ENCODE peak calls at places on chromosomes 7 and 10, in four cellular contexts. H is A673; K is CD8-positive, alpha-beta T cell; S is osteoblast. M is an unnamed sample.

GRCh38 chr10:20085115-20085514 is 268.9 kb downstream of the PLXDC2 start:
- DNase-seq in H (no peak), S (no peak), K (no peak), M (no peak)

GRCh38 chr10:131146790-131147189 is 164.7 kb downstream of the TCERG1L start:
- DNase-seq in S (no peak), H (no peak), K (no peak), M (no peak)

GRCh38 chr10:127577376-127577775 is 28.3 kb downstream of the NPS start:
- DNase-seq in K (no peak), S (no peak), H (peak; percentile 59), M (no peak)

GRCh38 chr7:92939793-92940360 is 103.5 kb upstream of the CDK6 start:
- DNase-seq in S (no peak), H (no peak), K (no peak), M (no peak)

GRCh38 chr7:118214051-118214832 is 10.3 kb upstream of the ANKRD7 start:
- DNase-seq in S (peak; percentile 96), H (peak; percentile 92), K (peak; percentile 81), M (peak; percentile 38)

GRCh38 chr10:60916025-60916424 is 28.0 kb downstream of the RHOBTB1 start:
- DNase-seq in S (no peak), K (no peak), H (peak; percentile 47), M (no peak)

GRCh38 chr7:66626236-66626957 is 2.3 kb upstream of the KCTD7 start:
- DNase-seq in K (no peak), H (no peak), S (peak; percentile 58), M (no peak)

GRCh38 chr7:148722340-148723165 is 23.9 kb downstream of the CUL1 start:
- DNase-seq in H (peak; percentile 14), K (no peak), S (no peak), M (no peak)

GRCh38 chr10:124044143-124044862 is 49.1 kb downstream of the CHST15 start:
- DNase-seq in H (no peak), K (no peak), S (no peak), M (no peak)

GRCh38 chr7:25360471-25360870 is 132.2 kb upstream of the NPVF start:
- DNase-seq in S (peak; percentile 57), H (no peak), K (no peak), M (no peak)

GRCh38 chr7:42125321-42125720 is 111.7 kb downstream of the GLI3 start:
- DNase-seq in H (no peak), K (no peak), S (no peak), M (no peak)

GRCh38 chr10:51201947-51202346 is 127.7 kb downstream of the PRKG1 start:
- DNase-seq in K (no peak), H (no peak), S (no peak), M (no peak)

GRCh38 chr7:32206987-32207386 is 136.8 kb upstream of the PDE1C start:
- DNase-seq in K (no peak), H (peak; percentile 4), S (no peak), M (no peak)

GRCh38 chr7:20624666-20625385 is 9.4 kb downstream of the ABCB5 start:
- DNase-seq in H (no peak), S (no peak), K (no peak), M (no peak)

DNA sequence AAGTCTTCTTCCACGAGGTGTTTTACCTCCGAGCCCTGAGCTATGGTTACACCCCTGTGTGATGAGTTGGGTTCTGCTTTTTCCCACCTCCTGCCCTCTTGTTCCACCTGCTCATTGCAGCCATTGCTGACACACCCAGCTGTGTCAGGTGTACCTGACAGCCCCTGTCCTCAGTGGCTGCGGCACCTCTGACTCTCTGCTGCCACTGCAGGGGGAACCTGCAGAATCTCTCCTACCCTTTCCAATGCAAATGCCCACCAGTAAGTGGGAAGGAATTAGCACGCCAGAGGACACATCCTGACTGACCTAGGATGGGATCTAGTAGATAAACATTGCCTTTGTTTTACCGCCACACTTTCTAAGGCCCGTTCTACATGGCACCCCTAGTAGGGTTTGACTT is 600.9 kb upstream of the MKI67 start:
- DNase-seq in S (no peak), K (no peak), H (no peak), M (no peak)
- H3K9me3 ChIP-seq in S (peaks cover 4% of the 10 kb centered on the region), K (no peaks in the 10 kb centered on the region), H (no peaks in the 10 kb centered on the region), M (no peaks in the 10 kb centered on the region)

GRCh38 chr10:31707578-31708411 is 220.8 kb downstream of the ARHGAP12 start:
- DNase-seq in S (peak; percentile 78), H (peak; percentile 73), K (no peak), M (no peak)

GRCh38 chr10:31708513-31708912 is 220.1 kb downstream of the ARHGAP12 start:
- DNase-seq in H (no peak), S (no peak), K (no peak), M (no peak)

GRCh38 chr10:31706921-31707571 is 221.6 kb downstream of the ARHGAP12 start:
- DNase-seq in S (no peak), K (no peak), H (no peak), M (no peak)

GRCh38 chr10:31709028-31709427 is 219.6 kb downstream of the ARHGAP12 start:
- DNase-seq in H (no peak), S (no peak), K (no peak), M (no peak)

GRCh38 chr10:31709501-31709900 is 219.1 kb downstream of the ARHGAP12 start:
- DNase-seq in S (no peak), H (no peak), K (no peak), M (no peak)
- H3K27ac ChIP-seq in S (no peak overlapping the region), H (no peak overlapping the region), K (no peak overlapping the region), M (no peak overlapping the region)

DNA sequence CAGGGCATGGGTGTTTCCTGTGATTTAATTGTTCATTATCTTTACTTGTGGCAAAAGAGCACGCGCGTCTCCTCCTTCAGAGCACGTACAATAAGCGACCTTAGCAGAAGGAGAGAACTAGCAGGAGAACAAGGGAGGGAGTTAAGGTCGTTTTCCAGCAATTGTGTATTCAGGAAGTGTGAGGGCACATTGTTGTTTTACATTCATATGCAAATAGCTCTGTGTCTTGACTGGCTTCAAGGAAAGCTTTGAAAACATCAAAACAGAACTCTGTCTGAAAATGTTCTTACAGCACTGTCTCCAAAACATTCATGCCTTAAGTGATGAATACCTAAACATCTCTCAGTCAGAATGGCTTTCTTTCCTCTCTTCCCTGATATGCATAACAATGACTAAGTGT is 499.1 kb downstream of the ACTR3B start:
- DNase-seq in K (no peak), S (no peak), H (no peak), M (no peak)
- H3K9me3 ChIP-seq in K (no peaks in the 10 kb centered on the region), S (peaks cover 2% of the 10 kb centered on the region), H (peaks cover 5% of the 10 kb centered on the region), M (no peaks in the 10 kb centered on the region)

DNA sequence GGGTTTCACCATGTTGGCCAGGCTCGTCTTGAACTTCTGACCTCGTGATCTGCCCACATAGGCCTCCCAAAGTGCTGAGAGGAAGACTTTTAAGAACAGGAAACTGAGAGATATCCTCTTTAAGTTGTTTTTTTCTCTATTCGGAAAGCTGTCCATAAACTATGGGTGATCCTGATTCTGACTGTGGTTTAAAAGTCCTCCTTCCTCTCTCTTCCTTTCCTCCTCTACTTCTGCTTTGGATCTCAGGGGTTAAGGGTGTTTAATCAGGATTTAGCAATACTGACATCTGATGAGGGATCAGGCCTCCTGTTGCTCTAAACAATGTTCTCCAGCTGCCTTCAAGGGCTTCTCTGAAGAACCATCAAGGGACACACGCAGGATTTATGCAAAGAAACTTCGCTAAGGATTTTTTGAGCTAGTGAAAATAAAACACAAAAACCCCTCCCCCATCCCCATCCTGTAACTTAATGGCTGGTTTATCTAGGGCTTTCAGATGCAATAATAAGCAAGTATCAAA is 4.6 kb downstream of the PDE6C start:
- DNase-seq in K (no peak), S (peak; percentile 17), H (no peak), M (no peak)
- H3K27ac ChIP-seq in K (no peak overlapping the region), S (no peak overlapping the region), H (no peak overlapping the region), M (no peak overlapping the region)

DNA sequence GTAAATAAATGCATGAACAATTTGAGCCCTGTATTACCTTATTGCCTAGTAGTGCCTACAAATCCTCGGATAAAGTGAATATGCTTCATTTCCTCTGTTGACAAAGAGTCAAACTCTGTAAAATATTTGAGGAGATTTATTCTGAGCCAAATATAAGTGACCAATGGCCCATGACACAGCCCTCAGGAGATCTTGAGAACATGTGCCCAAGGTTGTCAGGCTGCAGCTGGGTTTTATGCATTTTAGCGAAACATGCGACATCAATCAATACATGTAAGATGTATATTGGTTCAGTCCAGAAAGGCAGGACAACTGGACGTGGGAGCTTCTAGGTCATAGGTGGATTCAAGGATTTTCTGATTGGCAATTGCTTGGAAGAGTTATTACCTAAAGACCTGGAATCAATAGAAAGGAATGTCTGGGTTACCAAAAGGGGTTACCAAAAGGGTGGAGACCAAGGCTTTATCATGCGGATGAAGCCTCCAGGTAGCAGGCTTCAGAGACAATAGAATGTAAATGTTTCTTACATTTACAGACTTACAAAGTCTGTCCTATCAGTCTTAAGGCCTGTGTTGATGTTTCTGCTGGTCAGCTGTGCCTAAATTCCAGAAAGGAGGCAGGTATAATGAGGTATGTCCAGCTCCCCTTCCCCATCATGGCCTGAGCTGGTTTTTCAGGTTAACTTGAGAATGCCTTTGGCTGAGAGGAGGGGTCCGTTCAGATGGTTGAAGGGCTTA is 220.1 kb upstream of the FZD1 start:
- DNase-seq in K (no peak), S (no peak), H (no peak), M (no peak)
- H3K9me3 ChIP-seq in K (no peaks in the 10 kb centered on the region), S (no peaks in the 10 kb centered on the region), H (no peaks in the 10 kb centered on the region), M (no peaks in the 10 kb centered on the region)

GRCh38 chr7:129224251-129225205 is at the start of gene AHCYL2:
- DNase-seq in K (peak; percentile 96), S (peak; percentile 97), H (peak; percentile 99), M (peak; percentile 98)

GRCh38 chr7:129227646-129228578 is 3.1 kb downstream of the AHCYL2 start:
- DNase-seq in K (no peak), H (no peak), S (no peak), M (no peak)

GRCh38 chr7:129225931-129226572 is 1.2 kb downstream of the AHCYL2 start:
- DNase-seq in S (peak; percentile 84), K (no peak), H (peak; percentile 31), M (no peak)

GRCh38 chr7:129228633-129229032 is 3.8 kb downstream of the AHCYL2 start:
- DNase-seq in K (no peak), S (no peak), H (no peak), M (no peak)

DNA sequence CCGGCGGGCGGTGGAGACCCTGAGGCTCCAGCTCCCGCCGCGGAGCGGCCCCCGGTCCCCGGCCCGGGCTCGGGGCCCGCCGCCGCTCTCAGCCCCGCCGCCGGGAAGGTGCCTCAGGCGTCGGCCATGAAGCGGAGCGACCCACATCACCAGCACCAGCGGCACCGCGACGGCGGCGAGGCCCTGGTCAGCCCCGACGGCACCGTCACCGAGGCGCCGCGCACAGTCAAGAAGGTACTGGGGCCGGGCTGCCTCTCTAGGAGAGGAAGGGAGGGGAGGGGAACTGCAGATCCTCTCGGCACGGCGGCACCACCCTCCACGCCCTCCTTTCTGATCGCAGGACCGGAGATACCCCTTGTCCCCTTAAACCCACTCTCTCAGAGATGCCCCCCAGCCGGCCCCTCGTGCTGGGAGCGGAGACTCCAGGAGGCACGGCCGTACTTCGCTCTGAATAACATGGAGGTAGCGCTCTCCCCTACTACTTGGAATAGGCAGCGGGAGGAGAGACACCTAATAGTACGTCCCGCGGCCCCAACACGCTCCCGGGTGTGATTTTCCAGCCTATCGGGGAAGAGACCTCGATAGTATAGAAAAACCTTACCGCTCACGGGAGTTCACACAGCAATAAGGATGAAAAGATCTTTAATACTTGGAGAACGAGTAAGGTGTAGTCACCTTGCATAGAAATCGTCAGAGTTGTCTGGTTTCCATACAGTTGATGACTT is 538 bp downstream of the AHCYL2 start:
- DNase-seq in H (peak; percentile 69), K (peak; percentile 59), S (peak; percentile 85), M (peak; percentile 35)
- H3K27ac ChIP-seq in H (peak overlapping the region; percentile 70), K (peak overlapping the region; percentile 67), S (no peak overlapping the region), M (peak overlapping the region; percentile 90)